ENCODE peak calls at places on chromosomes 6 and 20, in five cellular contexts. F is Right ventricle myocardium superior, K is glutamatergic neuron, J is SW 1271, X is HFFc6. U is an unnamed sample.

GRCh38 chr6:107491059-107491609 is 1.2 kb downstream of the SOBP start:
- DNase-seq in F (peak; percentile 87), K (peak; percentile 79), J (no peak), X (no peak), U (no peak)

GRCh38 chr20:53186630-53187029 is 214.5 kb downstream of the TSHZ2 start:
- DNase-seq in F (no peak), K (no peak), J (no peak), X (no peak), U (no peak)

GRCh38 chr6:100948381-100949133 is 67.4 kb upstream of the ASCC3 start:
- DNase-seq in F (no peak), K (no peak), J (no peak), X (peak; percentile 28), U (peak; percentile 62)

GRCh38 chr6:7219310-7219709 is 93.7 kb downstream of the SSR1 start:
- DNase-seq in F (peak; percentile 62), K (no peak), J (no peak), X (peak; percentile 37), U (peak; percentile 8)

GRCh38 chr6:30743099-30744053 is 889 bp upstream of the FLOT1 start:
- DNase-seq in F (peak; percentile 64), K (peak; percentile 35), J (no peak), X (no peak), U (peak; percentile 44)

GRCh38 chr20:48975955-48976354 is 54.4 kb downstream of the ARFGEF2 start:
- DNase-seq in F (no peak), K (peak; percentile 60), J (no peak), X (no peak), U (no peak)

GRCh38 chr20:6632187-6632586 is 135.3 kb upstream of the BMP2 start:
- DNase-seq in F (peak; percentile 45), K (no peak), J (no peak), X (no peak), U (no peak)

GRCh38 chr20:40991181-40991889 is 37.3 kb upstream of the TOP1 start:
- DNase-seq in F (no peak), K (no peak), J (no peak), X (no peak), U (no peak)

GRCh38 chr6:107632757-107633156 is 142.8 kb downstream of the SOBP start:
- DNase-seq in F (no peak), K (no peak), J (no peak), X (no peak), U (no peak)

GRCh38 chr20:51596656-51597388 is 54.3 kb upstream of the NFATC2 start:
- DNase-seq in F (no peak), K (no peak), J (no peak), X (no peak), U (no peak)

GRCh38 chr6:11486959-11487358 is 50.6 kb upstream of the TMEM170B start:
- DNase-seq in F (no peak), K (no peak), J (no peak), X (no peak), U (no peak)

GRCh38 chr6:121835662-121836061 is 400.2 kb downstream of the GJA1 start:
- DNase-seq in F (no peak), K (no peak), J (no peak), X (no peak), U (no peak)

GRCh38 chr20:19696620-19697019 is 61.4 kb upstream of the RIN2 start:
- DNase-seq in F (no peak), K (no peak), J (no peak), X (no peak), U (no peak)

GRCh38 chr20:53990768-53991472 is 79.5 kb downstream of the BCAS1 start:
- DNase-seq in F (no peak), K (no peak), J (no peak), X (no peak), U (no peak)

GRCh38 chr6:99348823-99349619 is 453 bp downstream of the FAXC start:
- DNase-seq in F (no peak), K (peak; percentile 56), J (no peak), X (no peak), U (no peak)

GRCh38 chr6:135114355-135115145 is 59.9 kb upstream of the HBS1L start:
- DNase-seq in F (no peak), K (no peak), J (no peak), X (no peak), U (no peak)

GRCh38 chr6:34360556-34360955 is 31.9 kb downstream of the NUDT3 start:
- DNase-seq in F (no peak), K (no peak), J (no peak), X (peak; percentile 68), U (no peak)

GRCh38 chr6:140744648-140745320 is 1370.3 kb upstream of the CITED2 start:
- DNase-seq in F (no peak), K (no peak), J (no peak), X (peak; percentile 48), U (no peak)

GRCh38 chr6:41652876-41653641 is 14.8 kb downstream of the MDFI start:
- DNase-seq in F (peak; percentile 19), K (no peak), J (no peak), X (no peak), U (no peak)

GRCh38 chr6:122930252-122931180 is 65.5 kb upstream of the CLVS2 start:
- DNase-seq in F (no peak), K (no peak), J (no peak), X (no peak), U (no peak)

GRCh38 chr6:101818056-101818455 is 424.5 kb downstream of the GRIK2 start:
- DNase-seq in F (no peak), K (no peak), J (no peak), X (no peak), U (no peak)

GRCh38 chr6:124132256-124132655 is 328.6 kb downstream of the NKAIN2 start:
- DNase-seq in F (no peak), K (no peak), J (no peak), X (no peak), U (peak; percentile 6)

GRCh38 chr6:107822154-107823046 is 1.7 kb downstream of the SCML4 start:
- DNase-seq in F (no peak), K (no peak), J (no peak), X (no peak), U (no peak)

GRCh38 chr6:117810269-117810668 is 96.8 kb upstream of the SLC35F1 start:
- DNase-seq in F (no peak), K (no peak), J (no peak), X (no peak), U (no peak)

GRCh38 chr20:2237059-2237458 is 58.7 kb upstream of the TGM3 start:
- DNase-seq in F (peak; percentile 64), K (no peak), J (no peak), X (peak; percentile 100), U (peak; percentile 99)

GRCh38 chr6:53998293-53998692 is 113.0 kb upstream of the MLIP start:
- DNase-seq in F (no peak), K (no peak), J (no peak), X (no peak), U (no peak)

GRCh38 chr6:158231551-158232444 is 63.6 kb downstream of the GTF2H5 start:
- DNase-seq in F (peak; percentile 84), K (peak; percentile 86), J (no peak), X (peak; percentile 51), U (peak; percentile 56)

GRCh38 chr6:32882879-32883250 is 28.9 kb downstream of the PSMB9 start:
- DNase-seq in F (no peak), K (no peak), J (no peak), X (peak; percentile 36), U (peak; percentile 6)

GRCh38 chr20:4434681-4435080 is 287.0 kb upstream of the PRND start:
- DNase-seq in F (no peak), K (no peak), J (no peak), X (peak; percentile 53), U (no peak)

GRCh38 chr6:135522975-135523692 is 25.6 kb upstream of the AHI1 start:
- DNase-seq in F (no peak), K (no peak), J (no peak), X (no peak), U (no peak)

GRCh38 chr20:4946585-4947378 is 54.5 kb downstream of the SLC23A2 start:
- DNase-seq in F (no peak), K (no peak), J (no peak), X (no peak), U (peak; percentile 21)

GRCh38 chr20:32325706-32326506 is 32.2 kb upstream of the ASXL1 start:
- DNase-seq in F (no peak), K (no peak), J (peak; percentile 49), X (peak; percentile 82), U (peak; percentile 91)

GRCh38 chr6:151275121-151275520 is 35.4 kb downstream of the AKAP12 start:
- DNase-seq in F (no peak), K (no peak), J (no peak), X (no peak), U (no peak)

GRCh38 chr6:89281779-89282246 is 33.3 kb downstream of the GABRR2 start:
- DNase-seq in F (no peak), K (peak; percentile 35), J (no peak), X (peak; percentile 31), U (peak; percentile 39)

U was measured in A172.